ENCODE peak calls at places on chromosomes 2 and 18, in five cellular contexts. M, W, S, A and H are unnamed samples.

GRCh38 chr18:12737243-12737902 is 34.5 kb downstream of the PSMG2 start:
- DNase-seq in M (no peak), W (no peak), S (no peak), A (no peak), H (no peak)

GRCh38 chr2:30288576-30288975 is 57.2 kb downstream of the LBH start:
- DNase-seq in M (no peak), W (no peak), S (no peak), A (no peak), H (no peak)

GRCh38 chr18:463442-464310 is 36.8 kb downstream of the COLEC12 start:
- DNase-seq in M (no peak), W (no peak), S (no peak), A (no peak), H (no peak)

GRCh38 chr2:31312898-31313297 is 78.9 kb downstream of the EHD3 start:
- DNase-seq in M (no peak), W (no peak), S (no peak), A (no peak), H (no peak)

GRCh38 chr2:63000801-63001200 is 49.8 kb upstream of the OTX1 start:
- DNase-seq in M (peak), W (no peak), S (no peak), A (no peak), H (no peak)

GRCh38 chr18:57885931-57886330 is 82.8 kb upstream of the ATP8B1 start:
- DNase-seq in M (no peak), W (no peak), S (no peak), A (no peak), H (no peak)

GRCh38 chr2:25304339-25304728 is 37.4 kb downstream of the DNMT3A start:
- DNase-seq in M (no peak), W (no peak), S (no peak), A (no peak), H (no peak)

GRCh38 chr2:211055438-211055837 is 499.0 kb downstream of the CPS1 start:
- DNase-seq in M (no peak), W (no peak), S (no peak), A (no peak), H (no peak)

GRCh38 chr2:220930542-220931076 is 641.5 kb downstream of the EPHA4 start:
- DNase-seq in M (no peak), W (no peak), S (no peak), A (no peak), H (no peak)

GRCh38 chr2:46164581-46165301 is 132.5 kb upstream of the EPAS1 start:
- DNase-seq in M (peak), W (no peak), S (peak), A (no peak), H (peak)

GRCh38 chr2:230677182-230677946 is 35.3 kb upstream of the CAB39 start:
- DNase-seq in M (peak), W (no peak), S (no peak), A (no peak), H (no peak)

GRCh38 chr2:215658635-215659305 is 222.9 kb upstream of the FN1 start:
- DNase-seq in M (no peak), W (no peak), S (no peak), A (no peak), H (no peak)

GRCh38 chr2:96763511-96764252 is 3.0 kb downstream of the CNNM4 start:
- DNase-seq in M (no peak), W (no peak), S (no peak), A (no peak), H (no peak)

GRCh38 chr2:48525269-48525943 is 4.5 kb upstream of the STON1 start:
- DNase-seq in M (no peak), W (no peak), S (peak), A (no peak), H (no peak)

GRCh38 chr2:176507736-176508135 is 238.5 kb downstream of the MTX2 start:
- DNase-seq in M (no peak), W (no peak), S (no peak), A (no peak), H (no peak)

GRCh38 chr2:133802366-133802765 is 234.1 kb upstream of the NCKAP5 start:
- DNase-seq in M (no peak), W (no peak), S (no peak), A (no peak), H (no peak)

GRCh38 chr18:8623549-8624106 is 14.4 kb downstream of the RAB12 start:
- DNase-seq in M (no peak), W (no peak), S (no peak), A (no peak), H (no peak)